ENCODE peak calls at places on chromosomes 11 and 22, in seven cellular contexts. T is uterus, L is fibroblast of lung, I is GM12865, U is fibroblast of the aortic adventitia, Q is left ventricle myocardium inferior, C is MM.1S. R is an unnamed sample.

GRCh38 chr11:46594383-46594718 is 528 bp upstream of the AMBRA1 start:
- DNase-seq in L (no peak), U (no peak), T (no peak), Q (no peak), I (no peak), C (no peak), R (no peak)

GRCh38 chr11:724063-724732 is 18.2 kb downstream of the EPS8L2 start:
- DNase-seq in C (no peak), L (no peak), I (peak; percentile 41), U (no peak), T (no peak), Q (no peak), R (peak; percentile 46)

GRCh38 chr22:44735518-44736428 is 16.6 kb upstream of the ARHGAP8 start:
- DNase-seq in I (peak; percentile 70), T (peak; percentile 69), Q (peak; percentile 74), U (peak; percentile 51), C (peak; percentile 51), L (no peak), R (peak; percentile 92)

GRCh38 chr11:45798793-45799441 is 6.0 kb upstream of the SLC35C1 start:
- DNase-seq in I (no peak), T (no peak), U (no peak), Q (no peak), L (no peak), C (no peak), R (peak; percentile 11)

GRCh38 chr11:124801014-124801413 is 808 bp upstream of the MSANTD2 start:
- DNase-seq in T (no peak), I (no peak), U (peak; percentile 39), C (no peak), Q (no peak), L (peak; percentile 59), R (peak; percentile 15)

GRCh38 chr22:23248583-23248982 is 68.3 kb downstream of the BCR start:
- DNase-seq in C (no peak), I (peak; percentile 15), L (peak; percentile 57), U (peak; percentile 42), Q (no peak), T (no peak), R (no peak)

GRCh38 chr11:19953909-19954308 is 206.4 kb downstream of the DBX1 start:
- DNase-seq in L (peak; percentile 94), Q (no peak), I (no peak), C (no peak), U (peak; percentile 89), T (no peak), R (no peak)

GRCh38 chr11:32613500-32614151 is 30.0 kb downstream of the EIF3M start:
- DNase-seq in Q (no peak), L (no peak), T (no peak), C (no peak), I (no peak), U (no peak), R (no peak)

GRCh38 chr11:47514825-47515647 is 37.9 kb downstream of the CELF1 start:
- DNase-seq in L (peak; percentile 95), T (no peak), I (peak; percentile 73), Q (no peak), U (peak; percentile 91), C (no peak), R (no peak)

GRCh38 chr11:120499088-120499487 is 12.5 kb upstream of the GRIK4 start:
- DNase-seq in C (peak; percentile 86), L (no peak), U (no peak), Q (no peak), I (no peak), T (no peak), R (no peak)

GRCh38 chr11:32032052-32032451 is 58.8 kb upstream of the RCN1 start:
- DNase-seq in T (no peak), I (no peak), U (no peak), L (no peak), Q (no peak), C (no peak), R (no peak)

GRCh38 chr11:47264119-47264915 is 5.6 kb upstream of the MADD start:
- DNase-seq in Q (no peak), L (peak; percentile 72), C (no peak), I (no peak), T (no peak), U (peak; percentile 29), R (no peak)

GRCh38 chr11:110128161-110128560 is 35.0 kb downstream of the ZC3H12C start:
- DNase-seq in L (peak; percentile 32), U (peak; percentile 63), I (no peak), T (no peak), C (no peak), Q (no peak), R (no peak)

GRCh38 chr22:36850682-36851081 is 10.1 kb upstream of the NCF4 start:
- DNase-seq in L (no peak), C (no peak), U (no peak), T (no peak), I (no peak), Q (no peak), R (no peak)

GRCh38 chr11:44003736-44004451 is 43.9 kb upstream of the ACCSL start:
- DNase-seq in L (no peak), U (no peak), C (no peak), T (no peak), I (no peak), Q (no peak), R (no peak)

GRCh38 chr11:117334896-117335295 is 7.2 kb downstream of the CEP164 start:
- DNase-seq in L (no peak), I (no peak), U (no peak), C (no peak), T (no peak), Q (no peak), R (no peak)

GRCh38 chr22:46108564-46109473 is 41.5 kb upstream of the PPARA start:
- DNase-seq in C (no peak), Q (peak; percentile 68), T (peak; percentile 72), I (peak; percentile 18), L (peak; percentile 71), U (peak; percentile 58), R (no peak)

GRCh38 chr11:36540998-36541397 is 26.8 kb upstream of the RAG1 start:
- DNase-seq in U (peak; percentile 25), L (peak; percentile 37), T (no peak), I (peak; percentile 77), Q (peak; percentile 35), C (peak; percentile 78), R (peak; percentile 55)

GRCh38 chr11:19929655-19930054 is 217.0 kb downstream of the NAV2 start:
- DNase-seq in U (no peak), C (no peak), T (no peak), I (no peak), L (peak; percentile 70), Q (no peak), R (no peak)

GRCh38 chr22:27991586-27992293 is 72.7 kb upstream of the PITPNB start:
- DNase-seq in C (no peak), U (no peak), L (no peak), T (no peak), Q (no peak), I (peak; percentile 39), R (no peak)

GRCh38 chr11:5288108-5288911 is 13.4 kb downstream of the OR51B4 start:
- DNase-seq in Q (no peak), I (no peak), C (no peak), L (peak; percentile 39), T (no peak), U (peak; percentile 43), R (no peak)

GRCh38 chr11:5289696-5290095 is 12.1 kb downstream of the OR51B4 start:
- DNase-seq in Q (no peak), L (peak; percentile 12), U (no peak), I (no peak), T (no peak), C (no peak), R (no peak)

GRCh38 chr11:5293028-5293427 is 8.7 kb downstream of the OR51B4 start:
- DNase-seq in I (no peak), U (no peak), L (peak; percentile 9), T (no peak), C (no peak), Q (no peak), R (no peak)

GRCh38 chr11:5288912-5289525 is 12.7 kb downstream of the OR51B4 start:
- DNase-seq in T (no peak), Q (no peak), C (no peak), U (no peak), I (no peak), L (peak; percentile 49), R (no peak)

DNA sequence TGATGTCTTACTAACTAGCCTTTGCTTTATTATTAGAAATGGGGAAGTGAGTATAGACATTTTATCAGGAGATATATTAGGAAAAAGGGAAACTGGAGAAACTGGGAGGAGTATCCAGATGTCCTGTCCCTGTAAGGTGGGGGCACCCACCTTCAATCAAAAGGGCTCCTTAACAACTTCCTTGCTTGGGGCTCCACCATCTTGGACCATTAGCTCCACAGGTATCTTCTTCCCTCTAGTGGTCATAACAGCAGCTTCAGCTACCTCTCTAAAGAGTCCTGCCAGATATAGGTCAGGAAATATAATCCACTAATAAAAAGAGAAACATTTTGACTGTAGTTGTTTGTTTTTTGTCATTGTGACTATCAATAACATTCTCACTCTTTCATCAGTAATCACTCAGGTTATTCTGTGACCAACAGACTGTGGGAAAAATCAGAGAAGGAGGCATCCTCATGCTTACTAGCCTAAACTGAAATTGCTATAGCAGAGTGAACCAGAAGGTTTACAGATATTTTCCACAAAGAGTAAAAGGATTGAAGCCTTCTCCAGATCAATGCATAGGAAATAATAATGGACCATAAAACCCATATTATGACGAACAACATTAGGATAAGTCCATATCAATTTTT is 10.4 kb downstream of the OR51B4 start:
- DNase-seq in C (peak; percentile 68), T (no peak), U (peak; percentile 57), I (peak; percentile 61), L (peak; percentile 32), Q (no peak), R (peak; percentile 65)
- TF ChIP-seq CTCF in C (peak; percentile 89), T (no peak), U (peak; percentile 68), I (peak; percentile 61), L (peak; percentile 69), Q (no peak), R (peak; percentile 50)

DNA sequence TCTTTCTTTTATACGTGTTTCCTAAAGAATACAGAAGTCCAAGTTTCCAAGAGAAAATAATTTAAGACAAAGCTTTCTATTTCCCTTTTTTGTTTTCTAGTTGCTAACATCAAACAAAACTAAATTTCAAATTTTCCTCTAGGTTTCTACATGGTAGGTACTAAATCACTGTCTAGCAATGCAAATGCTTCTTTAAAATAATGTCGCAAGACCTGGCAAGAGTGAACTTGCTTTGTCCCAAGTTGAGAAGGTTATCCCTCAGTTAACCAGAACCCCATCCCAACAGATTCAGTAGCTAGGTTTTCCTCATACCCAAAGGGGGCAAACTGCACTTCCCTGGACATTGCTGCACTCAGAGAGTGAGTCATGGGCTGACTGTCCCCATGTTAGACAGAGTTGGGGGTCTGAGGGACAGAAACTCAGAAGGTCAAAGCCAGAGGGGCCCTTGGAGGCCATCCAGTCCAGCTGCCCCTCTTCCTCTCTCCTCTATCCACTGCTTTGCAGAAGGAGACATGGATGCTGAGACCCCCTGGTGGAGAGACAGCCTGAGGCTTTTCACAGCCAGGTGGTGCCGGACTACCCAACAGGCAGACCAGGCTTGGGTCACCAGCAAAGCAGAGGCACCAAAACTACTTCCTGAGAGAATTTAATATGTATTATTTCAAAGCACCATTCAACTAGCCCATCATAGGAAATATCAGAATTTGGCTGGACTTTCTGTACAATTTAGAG is 23.1 kb downstream of the OR2AT4 start:
- DNase-seq in I (no peak), L (no peak), T (no peak), Q (no peak), U (no peak), C (no peak), R (no peak)
- TF ChIP-seq CTCF in I (peak; percentile 13), L (no peak), T (no peak), Q (no peak), U (no peak), C (no peak), R (peak; percentile 18)

GRCh38 chr11:65308281-65308891 is 6.3 kb upstream of the CDC42EP2 start:
- DNase-seq in Q (peak; percentile 48), T (no peak), U (no peak), I (peak; percentile 41), L (no peak), C (no peak), R (no peak)
- TF ChIP-seq CTCF in Q (no peak), T (no peak), U (no peak), I (no peak), L (no peak), C (no peak), R (no peak)

GRCh38 chr11:72228229-72228843 is 3.8 kb downstream of the INPPL1 start:
- DNase-seq in C (no peak), Q (no peak), L (no peak), U (peak; percentile 35), I (no peak), T (peak; percentile 17), R (no peak)
- TF ChIP-seq CTCF in C (no peak), Q (peak; percentile 23), L (no peak), U (peak; percentile 63), I (no peak), T (no peak), R (no peak)